ENCODE peak calls at places on chromosomes 1 and 21, in five cellular contexts. R, D, U, H and W are unnamed samples.

GRCh38 chr1:161182214-161182613 is 4.9 kb upstream of the B4GALT3 start:
- DNase-seq in D (no peak), R (no peak), U (no peak), H (no peak), W (no peak)

GRCh38 chr1:203360772-203361171 is 9.8 kb upstream of the FMOD start:
- DNase-seq in H (no peak), R (no peak), U (no peak), D (no peak), W (no peak)

GRCh38 chr1:29379438-29380073 is 143.2 kb downstream of the PTPRU start:
- DNase-seq in H (no peak), R (peak), U (peak), D (peak), W (peak)

GRCh38 chr1:200099040-200099439 is 71.5 kb downstream of the NR5A2 start:
- DNase-seq in R (no peak), U (no peak), D (no peak), H (no peak), W (no peak)

GRCh38 chr21:39258207-39258606 is 55.2 kb downstream of the BRWD1 start:
- DNase-seq in D (no peak), R (no peak), U (no peak), H (no peak), W (no peak)

GRCh38 chr1:116913941-116914340 is 4.2 kb downstream of the PTGFRN start:
- DNase-seq in D (no peak), H (no peak), R (no peak), U (no peak), W (no peak)

GRCh38 chr1:82920418-82921248 is 1078.3 kb downstream of the TTLL7 start:
- DNase-seq in R (peak), D (no peak), U (no peak), H (no peak), W (no peak)

GRCh38 chr1:222157612-222158011 is 390.3 kb downstream of the HHIPL2 start:
- DNase-seq in H (no peak), U (no peak), D (no peak), R (no peak), W (no peak)

GRCh38 chr1:117842408-117843170 is 86.8 kb downstream of the GDAP2 start:
- DNase-seq in U (peak), R (no peak), H (no peak), D (no peak), W (peak)

GRCh38 chr1:218380125-218380977 is 35.2 kb downstream of the TGFB2 start:
- DNase-seq in R (no peak), H (peak), U (no peak), D (no peak), W (no peak)

GRCh38 chr1:198529414-198529813 is 11.1 kb downstream of the ATP6V1G3 start:
- DNase-seq in H (no peak), U (no peak), D (no peak), R (peak), W (no peak)

GRCh38 chr1:64033667-64034215 is 169.7 kb upstream of the UBE2U start:
- DNase-seq in U (no peak), H (peak), D (no peak), R (peak), W (no peak)

GRCh38 chr1:170663441-170664282 is at the start of gene PRRX1:
- DNase-seq in H (no peak), U (no peak), D (no peak), R (no peak), W (no peak)

GRCh38 chr21:44763451-44764318 is 37.9 kb downstream of the UBE2G2 start:
- DNase-seq in H (no peak), R (no peak), D (no peak), U (no peak), W (no peak)

GRCh38 chr1:82318921-82319320 is 518.2 kb downstream of the ADGRL2 start:
- DNase-seq in R (peak), D (no peak), U (no peak), H (no peak), W (no peak)

GRCh38 chr1:44713321-44713781 is 17.6 kb downstream of the RNU5D-1 start:
- DNase-seq in D (no peak), H (peak), U (no peak), R (no peak), W (no peak)

DNA sequence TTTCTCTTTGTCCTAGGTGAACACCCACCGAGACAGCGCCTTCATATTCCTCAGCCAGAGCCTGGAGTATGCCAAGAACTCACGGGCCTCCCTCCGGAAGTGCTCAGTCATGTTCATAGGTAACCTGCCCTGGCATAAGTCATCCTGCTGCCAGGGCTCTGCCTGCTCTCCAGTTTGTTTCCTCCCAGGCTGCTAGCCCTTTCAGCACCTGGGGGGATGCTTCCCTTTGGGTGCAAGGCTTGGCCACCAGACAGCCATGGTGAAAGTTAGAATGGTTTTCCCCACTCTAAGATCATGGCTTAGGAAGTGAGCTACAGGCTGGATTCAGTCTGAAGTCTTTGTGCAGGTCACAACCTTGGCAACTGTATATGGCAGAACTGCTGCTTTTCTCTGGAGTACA is 9.2 kb upstream of the TTC4 start:
- DNase-seq in U (no peak), D (no peak), H (no peak), R (no peak), W (no peak)
- H2BK12ac ChIP-seq in U (no peak), D (no peak), H (no peak), R (no peak), W (no peak)

DNA sequence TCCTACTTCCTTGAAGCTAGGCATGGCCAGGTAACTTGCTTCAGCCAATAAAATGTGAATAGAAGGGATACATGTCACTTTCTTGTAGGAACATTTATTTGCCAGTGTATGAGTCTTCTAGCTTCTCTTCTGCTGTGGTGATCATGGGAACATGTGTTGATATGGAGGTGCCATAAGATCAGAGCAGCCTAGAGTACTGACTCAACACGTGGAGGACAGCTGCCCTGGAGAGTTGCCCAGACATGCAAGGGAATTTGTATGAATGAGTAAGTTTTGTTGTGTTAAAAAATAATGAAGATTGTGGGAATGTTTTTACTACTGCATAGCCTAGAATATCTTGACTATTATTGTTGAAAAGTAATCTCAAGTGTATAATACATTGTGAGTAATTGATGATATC is 502.3 kb downstream of the NUF2 start:
- DNase-seq in H (peak), D (no peak), U (no peak), R (no peak), W (no peak)
- H2BK12ac ChIP-seq in H (no peak), D (no peak), U (no peak), R (no peak), W (no peak)

DNA sequence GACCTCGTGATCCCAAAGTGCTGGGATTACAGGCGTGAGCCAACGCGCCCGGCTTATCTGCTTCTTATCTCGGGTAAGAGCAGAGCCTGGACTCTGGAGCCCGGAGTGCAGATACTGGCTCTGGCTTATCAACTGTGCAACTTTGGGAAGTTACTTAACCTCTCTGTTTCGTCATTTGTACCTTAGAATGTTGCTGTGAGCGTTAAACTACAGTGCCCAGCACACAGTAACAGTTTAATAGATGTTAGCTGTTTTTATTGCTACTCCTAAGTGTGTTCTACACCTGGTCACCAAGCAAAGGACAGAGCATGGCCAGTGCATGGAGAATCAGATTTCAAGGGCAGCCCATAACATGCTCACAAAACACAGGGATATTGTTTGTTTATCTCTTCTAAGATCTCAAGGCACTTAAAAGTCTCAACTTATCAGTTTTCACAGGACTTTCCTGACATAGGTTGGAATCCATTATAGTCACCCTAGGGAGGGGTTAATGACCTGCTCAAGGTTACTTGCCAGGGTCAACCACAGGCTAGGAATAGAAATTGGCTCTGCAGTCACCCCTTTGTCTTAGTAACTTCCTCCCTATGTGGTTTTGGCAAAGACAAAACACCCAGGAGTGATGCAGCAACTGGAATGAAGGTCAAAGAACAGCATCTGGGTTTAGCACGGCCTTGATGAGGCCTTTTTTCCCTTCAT is 22.5 kb upstream of the SRP9 start:
- DNase-seq in R (peak), H (peak), U (no peak), D (no peak), W (no peak)
- H2BK12ac ChIP-seq in R (no peak), H (no peak), U (no peak), D (no peak), W (no peak)

GRCh38 chr1:52707927-52708655 is 9.9 kb upstream of the COA7 start:
- DNase-seq in U (no peak), R (peak), H (peak), D (no peak), W (no peak)
- H2BK12ac ChIP-seq in U (no peak), R (no peak), H (peak), D (no peak), W (no peak)

DNA sequence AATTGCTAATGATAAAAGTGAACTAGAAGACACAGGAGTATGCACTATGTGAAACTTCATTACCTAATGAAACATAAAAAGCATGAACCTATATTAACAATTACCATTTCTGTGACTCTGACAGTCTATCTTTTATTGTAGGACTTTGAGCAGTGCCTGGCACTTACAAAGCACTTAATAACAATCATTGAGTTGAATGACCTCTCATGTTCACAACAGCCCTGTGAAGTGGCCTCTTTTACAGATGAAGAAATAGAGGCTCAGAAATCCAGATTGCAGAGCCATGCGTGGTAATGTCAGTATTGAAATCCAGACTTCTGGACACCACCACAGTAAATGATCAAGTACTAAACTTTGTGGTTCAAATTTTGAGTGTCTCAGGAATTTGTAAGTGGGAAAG is 326.4 kb downstream of the NTNG1 start:
- DNase-seq in D (no peak), H (no peak), U (no peak), R (no peak), W (no peak)
- H2BK12ac ChIP-seq in D (no peak), H (no peak), U (no peak), R (no peak), W (no peak)

GRCh38 chr21:30166705-30167104 is at the start of gene CLDN17:
- DNase-seq in U (no peak), D (no peak), H (no peak), R (no peak), W (no peak)
- H2BK12ac ChIP-seq in U (no peak), D (no peak), H (no peak), R (no peak), W (no peak)

DNA sequence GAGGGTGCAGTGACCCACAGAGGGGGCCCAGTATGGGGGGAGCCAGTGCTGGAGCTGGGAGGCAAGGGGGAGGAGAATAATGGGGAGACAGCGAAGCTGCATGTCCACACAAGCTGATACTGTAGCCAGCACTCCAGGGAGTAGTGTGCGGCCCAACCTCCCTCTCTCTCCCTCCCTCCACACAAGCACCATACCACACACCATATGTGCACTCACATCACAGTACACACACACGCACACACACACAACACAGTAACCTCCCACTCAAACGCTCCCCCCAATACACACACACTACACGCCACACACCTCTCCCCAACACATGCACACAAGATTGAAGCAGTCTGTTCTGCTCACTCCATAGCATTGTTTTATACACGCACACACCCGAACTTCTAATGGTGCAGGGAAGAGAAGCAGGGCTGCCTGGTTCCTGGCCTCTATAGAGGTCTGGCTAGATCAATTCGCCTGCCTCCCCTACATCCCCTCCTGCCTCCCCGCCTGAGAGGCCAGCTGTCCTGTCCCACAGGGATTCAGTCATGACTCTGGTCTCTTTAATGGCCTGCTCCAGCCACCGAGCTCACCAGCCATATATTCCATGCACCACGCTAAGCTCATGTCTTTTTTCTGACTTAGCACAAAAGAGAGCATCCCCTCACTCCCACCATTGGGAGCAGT is 3.8 kb downstream of the NCDN start:
- DNase-seq in R (no peak), D (no peak), U (no peak), H (no peak), W (no peak)
- H2BK12ac ChIP-seq in R (no peak), D (no peak), U (no peak), H (no peak), W (no peak)

DNA sequence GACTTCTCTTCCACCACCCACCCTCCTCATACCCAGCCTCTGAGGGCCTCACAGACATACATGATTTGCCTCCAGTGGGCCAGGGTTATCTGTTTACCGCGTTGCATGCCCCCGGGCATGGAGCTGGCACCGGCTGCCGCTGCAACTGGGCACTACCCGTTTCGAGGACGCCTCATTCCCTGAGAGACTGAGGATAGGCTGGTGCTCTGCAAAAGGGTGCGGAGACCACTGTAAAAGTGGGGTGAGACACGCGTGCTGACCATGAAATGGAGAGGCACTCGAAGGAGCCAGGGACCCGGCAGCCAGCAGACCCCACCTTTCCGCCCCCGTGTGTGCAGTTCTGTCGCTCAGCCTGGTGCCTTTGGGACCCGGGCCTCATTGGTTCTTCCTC is 20.6 kb downstream of the TP73 start:
- DNase-seq in U (no peak), H (no peak), D (no peak), R (no peak), W (no peak)
- H2BK12ac ChIP-seq in U (no peak), H (no peak), D (peak), R (no peak), W (no peak)